ENCODE peak calls at places on chromosomes 16 and 17, in six cellular contexts. A is GM12878, M is mammary epithelial cell, U is K562, Q is HepG2, H is SK-N-MC. O is an unnamed sample.

GRCh38 chr16:64440421-64440831 is 681.4 kb downstream of the CDH11 start:
- DNase-seq in Q (peak), M (peak), H (no peak), U (no peak), A (no peak), O (peak)

GRCh38 chr16:28182183-28182582 is 29.6 kb downstream of the XPO6 start:
- DNase-seq in H (no peak), U (no peak), M (no peak), Q (no peak), A (no peak), O (peak)

GRCh38 chr17:9370464-9370863 is 205.2 kb downstream of the STX8 start:
- DNase-seq in H (no peak), Q (peak), A (no peak), M (peak), U (no peak), O (peak)

GRCh38 chr17:21283482-21284318 is 811 bp upstream of the MAP2K3 start:
- DNase-seq in H (no peak), M (no peak), U (no peak), Q (no peak), A (no peak), O (peak)

GRCh38 chr16:27784351-27785306 is 234.7 kb downstream of the KATNIP start:
- DNase-seq in U (no peak), H (no peak), M (no peak), Q (no peak), A (no peak), O (no peak)

GRCh38 chr17:72462814-72463213 is 342.0 kb downstream of the SOX9 start:
- DNase-seq in Q (no peak), H (no peak), M (peak), U (no peak), A (no peak), O (no peak)

GRCh38 chr17:3683054-3683511 is 12.9 kb downstream of the P2RX5 start:
- DNase-seq in A (peak), H (no peak), M (peak), U (peak), Q (peak), O (no peak)

GRCh38 chr17:30236807-30237206 is 1.3 kb upstream of the SLC6A4 start:
- DNase-seq in M (peak), Q (peak), H (no peak), U (no peak), A (no peak), O (peak)

GRCh38 chr16:68436581-68436980 is 11.7 kb downstream of the SMPD3 start:
- DNase-seq in Q (no peak), H (no peak), U (peak), A (no peak), M (no peak), O (no peak)

GRCh38 chr17:7351665-7352558 is at the start of gene KCTD11:
- DNase-seq in A (no peak), H (no peak), M (peak), Q (peak), U (peak), O (peak)

GRCh38 chr17:58529275-58529674 is 14.8 kb upstream of the MTMR4 start:
- DNase-seq in U (no peak), A (no peak), M (no peak), H (no peak), Q (no peak), O (no peak)

GRCh38 chr17:1005361-1005946 is 8.5 kb downstream of the TIMM22 start:
- DNase-seq in Q (no peak), U (no peak), A (no peak), M (no peak), H (no peak), O (peak)

GRCh38 chr16:2963611-2964415 is at the start of gene KREMEN2:
- DNase-seq in A (no peak), U (peak), Q (peak), M (peak), H (no peak), O (no peak)

GRCh38 chr17:47735139-47735464 is 2.1 kb downstream of the TBX21 start:
- DNase-seq in Q (no peak), H (no peak), M (no peak), U (no peak), A (no peak), O (no peak)

GRCh38 chr17:46092996-46093395 is 93.9 kb downstream of the STH start:
- DNase-seq in U (no peak), M (no peak), A (no peak), H (no peak), Q (no peak), O (peak)

GRCh38 chr16:3057181-3058166 is 8.0 kb upstream of the IL32 start:
- DNase-seq in Q (no peak), H (no peak), A (no peak), M (no peak), U (no peak), O (no peak)

GRCh38 chr16:79358188-79358587 is 242.3 kb downstream of the MAF start:
- DNase-seq in M (no peak), U (no peak), H (no peak), A (no peak), Q (no peak), O (no peak)

GRCh38 chr17:82229686-82230626 is 1.1 kb downstream of the SLC16A3 start:
- DNase-seq in Q (peak), U (no peak), M (no peak), H (no peak), A (no peak), O (no peak)

GRCh38 chr17:3892095-3892998 is 506 bp downstream of the CAMKK1 start:
- DNase-seq in Q (peak), A (no peak), H (no peak), U (peak), M (no peak), O (peak)

GRCh38 chr17:82963104-82963950 is 116.1 kb upstream of the METRNL start:
- DNase-seq in U (no peak), Q (no peak), M (peak), H (peak), A (no peak), O (peak)

GRCh38 chr17:2837147-2837561 is 40.9 kb downstream of the RAP1GAP2 start:
- DNase-seq in U (no peak), M (no peak), A (no peak), H (no peak), Q (no peak), O (no peak)

GRCh38 chr17:81391964-81392908 is 3.0 kb upstream of the BAHCC1 start:
- DNase-seq in Q (no peak), U (no peak), M (no peak), H (no peak), A (no peak), O (peak)

GRCh38 chr16:54584121-54584520 is 297.5 kb upstream of the IRX3 start:
- DNase-seq in A (no peak), H (no peak), M (no peak), Q (no peak), U (no peak), O (no peak)

GRCh38 chr16:1363501-1364041 is 11.8 kb downstream of the GNPTG start:
- DNase-seq in M (peak), U (peak), Q (peak), H (no peak), A (no peak), O (peak)

GRCh38 chr17:27546624-27547300 is 84.2 kb upstream of the LGALS9 start:
- DNase-seq in H (no peak), U (no peak), A (peak), M (no peak), Q (no peak), O (peak)

GRCh38 chr17:71405101-71405500 is 715.7 kb upstream of the SOX9 start:
- DNase-seq in A (no peak), H (no peak), M (peak), Q (no peak), U (no peak), O (no peak)

GRCh38 chr16:28604186-28604565 is 5.7 kb downstream of the SULT1A1 start:
- DNase-seq in Q (no peak), H (no peak), A (no peak), M (no peak), U (no peak), O (no peak)

GRCh38 chr16:86343733-86344585 is 166.4 kb upstream of the FOXF1 start:
- DNase-seq in H (no peak), Q (no peak), A (no peak), U (no peak), M (no peak), O (no peak)

GRCh38 chr16:70761656-70762055 is 39.3 kb downstream of the VAC14 start:
- DNase-seq in M (no peak), H (no peak), U (no peak), Q (no peak), A (no peak), O (no peak)

GRCh38 chr16:14449790-14450463 is 180.1 kb downstream of the PARN start:
- DNase-seq in U (no peak), A (no peak), H (no peak), Q (no peak), M (no peak), O (no peak)

GRCh38 chr17:55263565-55264272 is 1.0 kb upstream of the HLF start:
- DNase-seq in A (no peak), H (no peak), M (no peak), U (no peak), Q (no peak), O (no peak)

GRCh38 chr16:4093495-4094137 is 22.6 kb downstream of the ADCY9 start:
- DNase-seq in A (no peak), H (no peak), U (no peak), Q (no peak), M (no peak), O (no peak)

GRCh38 chr16:65532218-65532617 is 410.4 kb upstream of the CDH11 start:
- DNase-seq in H (no peak), M (no peak), Q (no peak), U (no peak), A (no peak), O (no peak)

GRCh38 chr16:49959552-49960277 is 65.3 kb upstream of the CNEP1R1 start:
- DNase-seq in Q (no peak), H (no peak), U (no peak), M (no peak), A (no peak), O (no peak)

GRCh38 chr16:17313085-17313611 is 157.6 kb downstream of the XYLT1 start:
- DNase-seq in Q (no peak), H (no peak), U (no peak), A (no peak), M (peak), O (peak)

GRCh38 chr17:70829876-70830275 is 660.5 kb downstream of the KCNJ2 start:
- DNase-seq in H (no peak), M (no peak), A (no peak), U (no peak), Q (no peak), O (peak)

GRCh38 chr16:57883953-57884654 is 81.8 kb upstream of the KIFC3 start:
- DNase-seq in H (no peak), Q (no peak), M (no peak), A (no peak), U (no peak), O (no peak)

GRCh38 chr17:68954146-68954971 is 833 bp downstream of the ABCA8 start:
- DNase-seq in M (no peak), H (peak), Q (no peak), A (no peak), U (no peak), O (peak)

GRCh38 chr17:39222151-39222550 is 3.6 kb downstream of the STAC2 start:
- DNase-seq in M (no peak), Q (no peak), U (no peak), H (no peak), A (no peak), O (no peak)
- TF ChIP-seq EZH2 in M (peak), Q (no peak), U (no peak), H (no peak), A (no peak), O (no peak)

GRCh38 chr17:42684033-42684625 is 1.8 kb downstream of the CNTNAP1 start:
- DNase-seq in H (no peak), A (no peak), U (no peak), M (no peak), Q (no peak), O (no peak)

GRCh38 chr17:42683407-42684031 is 1.2 kb downstream of the CNTNAP1 start:
- DNase-seq in U (no peak), Q (no peak), H (no peak), M (no peak), A (no peak), O (peak)

GRCh38 chr17:42685831-42686230 is 3.5 kb downstream of the CNTNAP1 start:
- DNase-seq in M (no peak), U (no peak), Q (no peak), H (no peak), A (no peak), O (no peak)

GRCh38 chr17:42686520-42687137 is 4.3 kb downstream of the CNTNAP1 start:
- DNase-seq in Q (no peak), U (no peak), A (no peak), M (no peak), H (no peak), O (no peak)

GRCh38 chr17:42684929-42685556 is 2.7 kb downstream of the CNTNAP1 start:
- DNase-seq in M (no peak), A (no peak), H (no peak), U (no peak), Q (no peak), O (no peak)
- TF ChIP-seq EZH2 in M (no peak), A (no peak), H (no peak), U (no peak), Q (no peak), O (no peak)

GRCh38 chr17:74740641-74741387 is 3.8 kb downstream of the RAB37 start:
- DNase-seq in A (no peak), U (no peak), Q (no peak), M (no peak), H (no peak), O (no peak)
- TF ChIP-seq EZH2 in A (no peak), U (no peak), Q (no peak), M (no peak), H (no peak), O (no peak)

GRCh38 chr17:44968225-44969143 is at the start of gene C1QL1:
- DNase-seq in U (peak), H (no peak), M (peak), A (no peak), Q (peak), O (peak)

GRCh38 chr17:44967907-44968224 is 237 bp downstream of the C1QL1 start:
- DNase-seq in A (no peak), U (no peak), M (no peak), H (no peak), Q (no peak), O (no peak)

GRCh38 chr17:44965491-44966234 is 2.4 kb downstream of the C1QL1 start:
- DNase-seq in H (no peak), A (no peak), U (no peak), Q (no peak), M (no peak), O (no peak)

GRCh38 chr17:44966348-44967025 is 1.6 kb downstream of the C1QL1 start:
- DNase-seq in A (no peak), U (no peak), M (no peak), Q (no peak), H (no peak), O (no peak)

GRCh38 chr17:44967026-44967906 is 837 bp downstream of the C1QL1 start:
- DNase-seq in A (no peak), Q (no peak), U (peak), M (no peak), H (no peak), O (no peak)
- TF ChIP-seq EZH2 in A (no peak), Q (peak), U (no peak), M (peak), H (no peak), O (peak)

GRCh38 chr17:61462734-61463067 is 10.5 kb downstream of the TBX4 start:
- DNase-seq in H (no peak), Q (no peak), M (no peak), U (no peak), A (no peak), O (no peak)
- TF ChIP-seq EZH2 in H (no peak), Q (no peak), M (no peak), U (no peak), A (no peak), O (no peak)

GRCh38 chr17:74922172-74922571 is 883 bp downstream of the USH1G start:
- DNase-seq in A (no peak), U (no peak), H (no peak), Q (no peak), M (no peak), O (no peak)
- TF ChIP-seq EZH2 in A (no peak), U (no peak), H (no peak), Q (no peak), M (no peak), O (peak)

GRCh38 chr16:67430504-67431076 is 331 bp upstream of the HSD11B2 start:
- DNase-seq in M (peak), U (peak), A (no peak), H (no peak), Q (peak), O (no peak)
- TF ChIP-seq EZH2 in M (peak), U (no peak), A (no peak), H (no peak), Q (no peak), O (peak)

DNA sequence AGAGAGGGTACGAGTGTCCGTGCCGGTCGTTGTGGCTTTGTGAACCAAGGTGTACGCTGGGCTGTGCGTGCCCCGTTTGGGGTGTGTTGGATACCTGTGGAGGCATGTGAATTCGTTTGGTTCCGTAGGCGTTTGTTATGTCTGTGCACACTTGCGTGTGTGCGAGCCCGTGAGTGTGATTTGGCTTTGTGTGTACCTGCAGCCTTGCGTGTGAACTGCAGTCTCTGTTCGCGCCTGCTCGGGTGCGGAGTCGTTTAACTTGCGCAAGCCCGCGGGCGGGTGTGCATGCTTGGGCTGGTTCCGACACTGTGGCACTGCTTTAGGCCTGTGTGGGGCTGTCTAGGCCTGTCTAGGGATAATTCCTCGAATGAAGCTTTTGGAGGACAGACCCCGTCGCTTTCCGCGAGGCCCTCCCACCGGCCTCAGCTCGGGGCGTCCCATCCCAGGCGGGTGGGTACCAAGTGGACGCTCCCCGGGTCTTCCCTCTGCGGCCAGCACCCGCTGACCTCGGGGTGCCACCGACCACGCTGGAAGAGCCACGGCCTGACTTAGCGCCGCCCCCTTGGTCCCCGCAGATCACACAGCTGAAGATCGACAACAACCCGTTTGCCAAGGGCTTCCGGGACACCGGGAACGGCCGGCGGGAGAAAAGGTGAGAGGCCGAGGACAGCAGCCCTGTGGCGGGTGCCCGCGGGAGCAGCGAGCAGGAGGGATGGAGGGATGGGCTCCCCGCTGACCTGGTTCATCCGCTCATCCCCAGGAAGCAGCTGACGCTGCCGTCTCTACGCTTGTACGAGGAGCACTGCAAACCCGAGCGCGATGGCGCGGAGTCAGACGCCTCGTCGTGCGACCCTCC is 4.4 kb downstream of the TBX2 start:
- DNase-seq in A (no peak), Q (no peak), H (no peak), U (no peak), M (no peak), O (no peak)
- TF ChIP-seq EZH2 in A (peak), Q (no peak), H (no peak), U (no peak), M (no peak), O (no peak)

DNA sequence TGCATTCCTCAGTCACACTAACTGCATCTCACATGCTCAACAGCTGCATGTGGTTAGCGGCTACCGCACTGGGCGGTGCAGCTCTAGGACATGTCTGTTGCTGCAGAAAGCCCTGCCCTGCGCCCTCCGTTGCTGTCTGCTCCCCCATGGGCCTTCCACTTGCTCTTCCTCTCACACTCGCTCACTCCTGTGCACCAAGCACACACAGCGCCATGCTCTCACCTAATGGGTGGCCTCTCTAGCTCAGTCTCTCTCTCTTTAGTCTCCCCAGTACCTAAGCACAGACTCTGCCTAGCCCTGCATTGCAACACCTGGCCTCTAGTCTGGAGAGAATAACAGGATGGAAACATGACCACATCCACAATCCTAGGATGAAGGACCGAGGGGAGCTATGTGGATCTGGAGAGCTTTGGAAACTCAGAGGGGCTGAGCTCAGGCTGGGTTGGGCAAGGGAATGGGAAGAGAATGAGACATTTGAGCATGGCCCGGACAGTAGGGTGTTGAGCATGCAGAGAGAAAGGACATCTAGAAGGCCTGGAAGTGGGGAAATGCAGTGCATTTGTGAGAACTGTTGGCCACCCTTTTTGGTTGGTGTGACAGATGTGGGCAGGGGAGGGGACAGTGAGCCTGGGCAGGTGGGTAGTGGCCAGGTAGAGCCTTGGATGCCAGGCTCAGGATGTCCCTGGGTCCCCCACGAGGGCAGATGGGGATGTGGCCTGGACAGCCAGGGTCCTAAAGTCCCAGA is 16.0 kb downstream of the SGCA start:
- DNase-seq in U (no peak), Q (peak), M (peak), A (no peak), H (no peak), O (peak)
- TF ChIP-seq EZH2 in U (no peak), Q (no peak), M (no peak), A (no peak), H (no peak), O (no peak)

DNA sequence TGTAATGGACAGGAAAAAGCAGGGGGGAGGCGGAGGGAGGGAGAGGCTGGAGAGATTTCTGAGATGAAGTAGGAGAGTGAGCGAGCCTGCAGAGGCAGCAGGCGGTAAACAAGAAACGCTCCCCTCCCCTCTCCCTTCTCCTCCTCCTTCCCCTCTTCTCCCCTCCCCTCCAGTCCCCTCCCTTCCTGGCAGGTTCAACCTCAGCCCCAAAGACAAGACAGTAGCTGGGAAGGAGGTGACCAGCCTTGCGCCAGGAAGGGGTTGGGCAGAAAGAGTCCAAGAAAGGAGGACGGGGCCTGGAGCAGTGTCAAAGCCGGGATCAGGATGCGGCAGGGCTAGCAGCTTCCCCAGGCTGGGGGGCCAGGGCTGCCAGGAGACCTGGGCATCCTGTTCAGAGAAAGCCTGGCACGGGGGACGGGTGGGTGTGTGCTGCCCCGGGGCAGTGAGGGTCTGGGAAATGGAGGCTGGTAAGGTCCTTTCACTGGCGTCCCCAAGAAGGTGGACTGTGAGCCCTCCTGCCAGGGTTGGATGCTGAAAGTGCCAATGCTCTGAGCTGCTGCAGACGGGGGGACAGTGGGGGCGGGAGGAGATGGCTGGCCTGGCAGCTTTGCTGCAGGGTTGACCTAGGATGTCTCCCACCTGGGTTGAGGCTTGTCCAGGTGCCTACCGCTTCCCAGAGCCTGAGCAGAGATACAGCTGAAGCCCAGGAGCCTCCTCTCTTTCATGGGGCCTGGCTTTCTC is 261.6 kb upstream of the TNRC6C start:
- DNase-seq in A (no peak), M (no peak), U (no peak), Q (no peak), H (no peak), O (no peak)
- TF ChIP-seq EZH2 in A (no peak), M (peak), U (no peak), Q (no peak), H (no peak), O (no peak)

O was measured in fibroblast of lung.